ENCODE peak calls at places on chromosome 1, in eight cellular contexts. H is CD8-positive, alpha-beta T cell; L is ovary; C is psoas muscle; V is upper lobe of right lung; A is pancreas; B is left lung; Q is cardiac muscle cell. U is an unnamed sample.

GRCh38 chr1:232292818-232293217 is 337.1 kb downstream of the SIPA1L2 start:
- DNase-seq in H (no peak), L (no peak), C (no peak), Q (no peak), V (no peak), B (no peak), A (no peak), U (no peak)

GRCh38 chr1:21355956-21356355 is 65.7 kb upstream of the ECE1 start:
- DNase-seq in L (no peak), B (no peak), A (no peak), V (no peak), Q (no peak), C (no peak), H (no peak), U (no peak)

GRCh38 chr1:31765041-31765467 is 914 bp upstream of the ADGRB2 start:
- DNase-seq in B (no peak), V (no peak), L (no peak), A (no peak), H (no peak), C (no peak), Q (peak), U (no peak)

GRCh38 chr1:91148641-91149069 is 126.8 kb upstream of the ZNF644 start:
- DNase-seq in A (no peak), Q (no peak), B (no peak), C (no peak), L (no peak), V (no peak), H (no peak), U (peak)

GRCh38 chr1:117964290-117965038 is 34.9 kb downstream of the WDR3 start:
- DNase-seq in Q (no peak), L (no peak), B (no peak), C (no peak), A (no peak), V (no peak), H (no peak), U (no peak)

GRCh38 chr1:205680073-205680851 is at the start of gene SLC45A3:
- DNase-seq in H (peak), A (no peak), B (no peak), L (peak), C (peak), V (peak), Q (peak), U (no peak)

GRCh38 chr1:47983677-47984076 is 13.5 kb downstream of the TRABD2B start:
- DNase-seq in H (no peak), V (no peak), A (no peak), B (no peak), L (no peak), C (no peak), Q (no peak), U (no peak)

GRCh38 chr1:214378492-214378891 is 97.5 kb downstream of the SMYD2 start:
- DNase-seq in B (no peak), Q (no peak), V (no peak), L (no peak), H (no peak), A (no peak), C (no peak), U (no peak)

GRCh38 chr1:16224472-16224871 is 12.0 kb upstream of the ARHGEF19 start:
- DNase-seq in H (no peak), C (no peak), L (no peak), V (no peak), B (no peak), A (no peak), Q (no peak), U (no peak)

GRCh38 chr1:50421366-50421748 is 1.9 kb downstream of the DMRTA2 start:
- DNase-seq in C (no peak), A (no peak), Q (no peak), H (no peak), V (no peak), B (no peak), L (no peak), U (no peak)

GRCh38 chr1:9494936-9495758 is 44.1 kb upstream of the SLC25A33 start:
- DNase-seq in A (peak), C (peak), Q (peak), B (peak), L (peak), H (peak), V (peak), U (peak)

GRCh38 chr1:59707216-59707615 is 107.5 kb upstream of the HOOK1 start:
- DNase-seq in B (peak), Q (no peak), A (no peak), C (peak), L (peak), V (no peak), H (no peak), U (peak)

GRCh38 chr1:109838838-109839240 is 71.8 kb upstream of the CSF1 start:
- DNase-seq in L (no peak), A (no peak), B (no peak), C (no peak), H (no peak), V (no peak), Q (no peak), U (peak)

GRCh38 chr1:111505641-111506119 is 2.2 kb upstream of the ADORA3 start:
- DNase-seq in B (peak), V (no peak), A (no peak), C (no peak), Q (no peak), H (no peak), L (no peak), U (peak)

GRCh38 chr1:53894644-53895043 is 657 bp downstream of the DIO1 start:
- DNase-seq in H (no peak), L (no peak), Q (no peak), A (no peak), C (no peak), B (no peak), V (no peak), U (no peak)

GRCh38 chr1:156931553-156931952 is 11.1 kb downstream of the LRRC71 start:
- DNase-seq in Q (no peak), A (no peak), B (no peak), L (no peak), C (peak), H (no peak), V (no peak), U (no peak)

GRCh38 chr1:11354893-11355593 is 82.0 kb downstream of the UBIAD1 start:
- DNase-seq in H (no peak), Q (no peak), V (no peak), C (no peak), B (no peak), L (no peak), A (no peak), U (no peak)

DNA sequence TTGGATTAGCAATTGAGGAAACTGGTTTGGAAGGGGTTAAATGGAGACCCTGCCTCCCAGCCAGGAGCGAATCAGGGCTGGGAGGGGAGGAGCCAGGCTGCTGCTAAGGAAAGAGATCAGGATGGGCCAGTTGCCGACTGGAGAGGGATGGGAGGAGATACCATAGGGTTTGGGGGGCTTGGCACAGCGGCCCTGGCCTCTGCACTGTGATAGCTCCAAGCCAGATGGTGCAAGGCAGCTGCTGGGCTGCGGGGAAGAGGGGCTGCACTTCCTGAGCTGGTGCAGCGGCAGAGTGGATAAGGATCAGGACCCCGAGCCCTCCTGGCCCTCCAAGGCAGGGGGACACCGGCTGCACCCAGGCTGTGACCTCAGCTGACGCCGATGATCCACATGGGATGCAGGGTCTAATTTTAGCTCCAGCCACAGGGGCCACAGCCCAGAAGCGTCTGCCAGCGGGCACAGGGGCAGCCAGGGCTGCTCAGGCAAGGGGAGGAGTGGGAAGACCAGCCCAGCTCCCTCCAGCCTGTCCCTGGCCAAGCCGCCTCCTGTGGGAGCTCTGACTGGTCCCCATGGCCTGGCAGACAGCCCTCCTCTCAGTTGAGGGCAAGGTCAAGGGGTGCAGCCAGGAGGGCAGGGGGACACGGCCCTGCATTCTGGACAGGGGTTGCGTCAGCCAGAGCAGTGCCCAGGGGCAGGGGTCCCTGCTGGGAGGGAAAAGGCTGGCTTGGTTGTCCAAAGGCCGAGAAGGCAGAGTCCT is at the start of gene EXTL1:
- DNase-seq in V (no peak), H (no peak), Q (peak), C (peak), B (no peak), A (no peak), L (peak), U (peak)
- H3K27ac ChIP-seq in V (peak), H (no peak), Q (peak), C (peak), B (no peak), A (no peak), L (no peak), U (no peak)

GRCh38 chr1:55302972-55303371 is 87.8 kb upstream of the USP24 start:
- DNase-seq in Q (no peak), H (no peak), V (no peak), B (no peak), A (no peak), C (no peak), L (no peak), U (no peak)

GRCh38 chr1:55309053-55309452 is 93.9 kb upstream of the USP24 start:
- DNase-seq in B (no peak), L (no peak), V (no peak), Q (no peak), A (no peak), C (no peak), H (no peak), U (no peak)

GRCh38 chr1:55309786-55310516 is 94.8 kb upstream of the USP24 start:
- DNase-seq in L (no peak), B (no peak), H (no peak), C (no peak), Q (no peak), V (no peak), A (no peak), U (no peak)

GRCh38 chr1:55304306-55304705 is 89.1 kb upstream of the USP24 start:
- DNase-seq in V (no peak), A (no peak), B (no peak), Q (peak), H (no peak), L (no peak), C (peak), U (no peak)

DNA sequence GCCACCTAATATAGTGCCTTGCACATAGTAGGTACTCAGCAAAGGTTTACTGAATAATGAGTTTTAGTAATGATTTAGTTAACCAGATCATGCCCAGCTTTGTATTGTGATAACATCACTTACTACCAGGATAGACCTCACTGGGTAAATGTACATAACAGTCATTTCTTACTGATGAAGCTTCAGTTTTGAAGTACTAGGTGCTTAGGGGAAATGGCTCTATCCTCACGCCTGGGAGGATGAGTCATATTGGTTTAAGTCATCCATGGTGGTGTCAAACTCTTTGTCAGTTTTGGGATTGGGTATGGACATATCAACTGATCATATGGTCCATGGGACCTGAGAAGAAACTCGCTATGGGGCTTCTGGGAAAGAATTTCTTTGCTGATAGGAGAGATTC is 90.6 kb upstream of the USP24 start:
- DNase-seq in B (no peak), L (no peak), A (no peak), C (no peak), Q (no peak), H (no peak), V (no peak), U (no peak)
- H3K27ac ChIP-seq in B (no peak), L (no peak), A (no peak), C (no peak), Q (no peak), H (no peak), V (no peak), U (no peak)

DNA sequence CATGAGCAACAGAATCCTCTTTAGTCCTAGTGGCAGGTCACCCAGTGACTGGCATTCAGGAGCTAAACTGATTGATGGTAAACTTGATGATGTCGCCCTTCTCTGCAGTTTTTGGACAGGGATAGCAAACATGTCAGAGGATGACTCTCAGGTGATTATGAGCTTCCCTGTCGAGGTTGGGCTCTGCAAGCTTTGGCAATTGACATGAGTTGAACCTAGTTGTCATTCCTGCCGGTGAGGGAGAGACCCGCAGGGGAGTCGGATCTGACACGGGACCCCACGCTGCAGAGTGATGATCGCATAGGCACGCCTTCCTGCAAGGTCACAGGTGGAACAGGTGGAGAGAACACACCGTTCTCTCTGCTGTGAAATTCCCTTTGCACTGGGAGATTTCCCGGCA is 438.0 kb upstream of the VAMP3 start:
- DNase-seq in Q (no peak), C (no peak), V (no peak), L (no peak), B (no peak), A (no peak), H (no peak), U (peak)
- H3K27ac ChIP-seq in Q (no peak), C (no peak), V (no peak), L (no peak), B (no peak), A (no peak), H (no peak), U (no peak)

DNA sequence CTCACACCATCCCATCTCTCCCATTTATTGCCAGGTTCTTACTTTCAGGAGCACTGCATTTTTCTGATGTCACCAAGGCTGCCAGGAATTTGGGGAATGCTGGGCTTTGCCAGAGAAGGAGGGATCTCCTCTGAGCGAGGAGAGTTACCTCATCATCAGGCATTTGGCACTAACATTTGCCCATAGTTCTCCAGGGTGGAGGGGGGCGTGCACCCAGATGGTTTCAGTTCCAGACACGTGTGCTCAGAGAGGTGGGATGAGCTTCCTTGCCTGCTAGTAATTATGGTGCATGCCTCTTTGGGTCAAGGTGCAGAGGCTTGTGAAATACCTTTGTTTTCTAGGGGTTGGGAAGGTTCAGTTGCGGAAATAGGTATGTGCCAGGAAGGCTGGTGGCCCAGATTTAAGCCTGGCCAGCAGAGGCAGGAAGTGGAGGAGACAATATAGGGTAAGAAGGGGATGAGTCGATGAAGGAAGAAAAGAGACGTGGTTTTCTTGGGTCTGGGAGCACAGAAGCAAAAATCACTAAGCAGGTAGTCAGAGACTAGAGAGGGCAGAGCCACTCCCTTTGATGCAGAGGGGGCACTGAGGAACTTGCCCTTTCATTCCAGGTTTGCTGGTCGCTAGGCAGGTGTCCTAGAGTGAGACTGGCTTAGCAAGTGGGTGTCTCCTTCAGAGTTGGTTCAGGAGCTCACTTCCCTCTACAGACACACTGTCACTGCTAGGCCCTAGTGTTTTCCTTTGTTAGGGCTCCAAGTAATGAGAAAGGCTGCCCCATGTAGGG is 7.2 kb downstream of the TUFT1 start:
- DNase-seq in A (peak), V (peak), L (peak), H (no peak), B (peak), C (peak), Q (peak), U (peak)
- H3K27ac ChIP-seq in A (peak), V (peak), L (no peak), H (no peak), B (peak), C (peak), Q (no peak), U (peak)

GRCh38 chr1:18482721-18483425 is 2.1 kb downstream of the KLHDC7A start:
- DNase-seq in B (no peak), V (no peak), Q (no peak), C (no peak), H (no peak), A (no peak), L (no peak), U (no peak)

GRCh38 chr1:18481921-18482701 is 1.4 kb downstream of the KLHDC7A start:
- DNase-seq in L (no peak), Q (no peak), C (no peak), V (no peak), B (no peak), A (no peak), H (no peak), U (no peak)

GRCh38 chr1:18480315-18481189 is at the start of gene KLHDC7A:
- DNase-seq in H (no peak), A (peak), L (no peak), V (peak), B (peak), C (no peak), Q (peak), U (no peak)

GRCh38 chr1:18479484-18479883 is 1.2 kb upstream of the KLHDC7A start:
- DNase-seq in H (no peak), C (no peak), Q (no peak), A (no peak), V (no peak), B (no peak), L (no peak), U (no peak)

GRCh38 chr1:18481190-18481920 is 625 bp downstream of the KLHDC7A start:
- DNase-seq in A (no peak), Q (no peak), V (no peak), B (no peak), L (no peak), C (no peak), H (no peak), U (no peak)
- H3K27ac ChIP-seq in A (peak), Q (no peak), V (peak), B (peak), L (no peak), C (no peak), H (no peak), U (no peak)